ENCODE peak calls at places on chromosomes 11 and 22, in seven cellular contexts. R is EL; D is uterus; S is B cell; Q is astrocyte of the spinal cord; K is HFF-Myc; H is T-helper 2 cell treated with Interferon-gamma antibody and Interleukin-4, amounts not matched to agents 5 μg/mL and 100 μg/mL, for 36 hours. F is an unnamed sample.
A peak's percentile ranks its signal among the peaks of the same experiment; 100 is the strongest.

GRCh38 chr11:43868852-43869567 is 11.6 kb upstream of the ALKBH3 start:
- DNase-seq in R (peak; percentile 78), D (no peak), S (no peak), Q (peak; percentile 43), K (no peak), H (peak; percentile 79), F (no peak)

GRCh38 chr11:128481135-128481534 is 106.2 kb downstream of the ETS1 start:
- DNase-seq in R (peak; percentile 83), D (no peak), S (no peak), Q (peak; percentile 85), K (no peak), H (no peak), F (no peak)

GRCh38 chr22:20238567-20239062 is 29.5 kb downstream of the RTN4R start:
- DNase-seq in R (peak; percentile 36), D (peak; percentile 28), S (peak; percentile 49), Q (no peak), K (no peak), H (peak; percentile 18), F (peak; percentile 82)

GRCh38 chr11:10502770-10503169 is 38.2 kb downstream of the RNF141 start:
- DNase-seq in R (no peak), D (no peak), S (no peak), Q (no peak), K (no peak), H (no peak), F (no peak)

GRCh38 chr22:45045219-45045618 is 35.4 kb upstream of the PHF21B start:
- DNase-seq in R (no peak), D (no peak), S (no peak), Q (no peak), K (no peak), H (no peak), F (no peak)

GRCh38 chr22:33105501-33105911 is 47.3 kb upstream of the SYN3 start:
- DNase-seq in R (no peak), D (no peak), S (no peak), Q (no peak), K (no peak), H (no peak), F (no peak)

GRCh38 chr11:126607776-126608625 is 252.5 kb downstream of the ST3GAL4 start:
- DNase-seq in R (no peak), D (no peak), S (no peak), Q (no peak), K (no peak), H (no peak), F (no peak)

GRCh38 chr22:41899992-41900651 is 14.8 kb downstream of the SHISA8 start:
- DNase-seq in R (no peak), D (no peak), S (no peak), Q (no peak), K (no peak), H (no peak), F (no peak)

GRCh38 chr11:73968356-73968966 is 14.2 kb downstream of the UCP2 start:
- DNase-seq in R (no peak), D (no peak), S (no peak), Q (no peak), K (no peak), H (no peak), F (no peak)

GRCh38 chr11:122210378-122210995 is 94.5 kb upstream of the BLID start:
- DNase-seq in R (peak; percentile 35), D (no peak), S (no peak), Q (no peak), K (no peak), H (no peak), F (no peak)

GRCh38 chr11:70663815-70664214 is 265.5 kb downstream of the CTTN start:
- DNase-seq in R (no peak), D (no peak), S (no peak), Q (no peak), K (no peak), H (no peak), F (no peak)

GRCh38 chr22:19817561-19818263 is 37.0 kb downstream of the GNB1L start:
- DNase-seq in R (no peak), D (no peak), S (no peak), Q (no peak), K (no peak), H (no peak), F (no peak)

GRCh38 chr11:35664977-35665441 is 2.4 kb downstream of the TRIM44 start:
- DNase-seq in R (peak; percentile 48), D (no peak), S (no peak), Q (peak; percentile 23), K (no peak), H (no peak), F (no peak)

GRCh38 chr11:103070142-103070541 is 21.8 kb downstream of the DCUN1D5 start:
- DNase-seq in R (no peak), D (no peak), S (no peak), Q (no peak), K (no peak), H (no peak), F (no peak)

GRCh38 chr11:2779499-2779980 is 79.7 kb upstream of the KCNQ1OT1 start:
- DNase-seq in R (no peak), D (no peak), S (peak; percentile 10), Q (no peak), K (no peak), H (no peak), F (no peak)

F was measured in SJCRH30.